ENCODE peak calls at places on chromosomes 3 and 15, in seven cellular contexts. B, Q, F, V, Y, I and K are unnamed samples.

GRCh38 chr15:39426552-39427532 is 154.0 kb upstream of the THBS1 start:
- DNase-seq in B (no peak), I (peak), V (no peak), F (no peak), Y (peak), Q (peak), K (no peak)

GRCh38 chr3:184620101-184620798 is 58.7 kb downstream of the EPHB3 start:
- DNase-seq in V (peak), I (no peak), Q (no peak), F (no peak), B (no peak), Y (no peak), K (no peak)

GRCh38 chr3:124707667-124708066 is 22.6 kb upstream of the UMPS start:
- DNase-seq in V (no peak), B (no peak), Q (no peak), F (no peak), I (peak), Y (peak), K (no peak)

GRCh38 chr15:85769182-85769900 is 25.4 kb downstream of the KLHL25 start:
- DNase-seq in V (no peak), Q (no peak), F (no peak), Y (no peak), B (no peak), I (no peak), K (no peak)

GRCh38 chr3:66565301-66565700 is 64.5 kb upstream of the LRIG1 start:
- DNase-seq in I (no peak), B (no peak), Y (no peak), V (no peak), Q (no peak), F (no peak), K (no peak)

GRCh38 chr3:10448544-10448943 is 56.8 kb downstream of the ATP2B2 start:
- DNase-seq in F (no peak), B (no peak), Y (no peak), Q (no peak), I (no peak), V (no peak), K (no peak)

GRCh38 chr3:84958495-84959469 is at the start of gene CADM2:
- DNase-seq in B (peak), I (peak), F (peak), Q (peak), Y (peak), V (no peak), K (peak)

GRCh38 chr3:23662079-23662617 is 143.6 kb upstream of the UBE2E1 start:
- DNase-seq in Y (no peak), Q (no peak), B (no peak), I (no peak), V (no peak), F (no peak), K (no peak)

GRCh38 chr3:123640311-123641083 is 55.6 kb upstream of the HACD2 start:
- DNase-seq in I (no peak), F (no peak), B (no peak), V (no peak), Y (no peak), Q (no peak), K (peak)

GRCh38 chr15:58425185-58425584 is 6.6 kb upstream of the LIPC start:
- DNase-seq in Y (no peak), V (no peak), F (no peak), I (no peak), B (no peak), Q (no peak), K (no peak)

GRCh38 chr15:98231696-98232440 is 271.4 kb downstream of the ARRDC4 start:
- DNase-seq in F (no peak), I (peak), V (no peak), Q (no peak), B (no peak), Y (no peak), K (peak)

GRCh38 chr3:69097407-69098086 is 12.8 kb downstream of the ARL6IP5 start:
- DNase-seq in Q (no peak), Y (no peak), B (no peak), F (no peak), I (no peak), V (peak), K (no peak)

GRCh38 chr15:65171428-65171827 is 13.7 kb downstream of the CLPX start:
- DNase-seq in Y (no peak), Q (no peak), V (no peak), I (no peak), F (no peak), B (no peak), K (no peak)

GRCh38 chr3:9147215-9147895 is 102.1 kb downstream of the SRGAP3 start:
- DNase-seq in Y (no peak), B (no peak), V (peak), I (no peak), Q (no peak), F (no peak), K (no peak)

GRCh38 chr3:124467980-124468902 is 262.0 kb upstream of the UMPS start:
- DNase-seq in F (peak), Q (no peak), V (peak), I (no peak), Y (peak), B (peak), K (no peak)

GRCh38 chr3:110773413-110773954 is 298.1 kb upstream of the NECTIN3 start:
- DNase-seq in Q (no peak), I (no peak), Y (peak), V (no peak), F (no peak), B (no peak), K (no peak)

GRCh38 chr3:13200951-13201350 is 127.7 kb upstream of the IQSEC1 start:
- DNase-seq in Q (no peak), B (no peak), Y (no peak), F (no peak), V (peak), I (no peak), K (no peak)

GRCh38 chr3:177906573-177907229 is 629.5 kb upstream of the KCNMB2 start:
- DNase-seq in B (no peak), V (no peak), Q (no peak), I (no peak), Y (no peak), F (no peak), K (no peak)

GRCh38 chr3:14497321-14497720 is 42.8 kb downstream of the GRIP2 start:
- DNase-seq in F (no peak), Q (no peak), B (no peak), Y (no peak), I (no peak), V (no peak), K (no peak)

GRCh38 chr3:156304406-156304805 is 184.0 kb downstream of the KCNAB1 start:
- DNase-seq in V (no peak), B (no peak), F (no peak), Y (peak), I (peak), Q (no peak), K (peak)

GRCh38 chr15:77822631-77823230 is 190.0 kb upstream of the LINGO1 start:
- DNase-seq in I (no peak), Q (no peak), B (no peak), Y (no peak), V (no peak), F (no peak), K (no peak)

GRCh38 chr15:84944311-84944710 is 37.3 kb upstream of the PDE8A start:
- DNase-seq in B (no peak), Q (no peak), Y (no peak), I (no peak), F (no peak), V (no peak), K (no peak)

GRCh38 chr3:25156526-25157075 is 271.5 kb upstream of the RARB start:
- DNase-seq in Y (peak), F (no peak), Q (no peak), B (no peak), I (peak), V (peak), K (peak)

GRCh38 chr3:160180581-160181216 is 44.5 kb upstream of the C3orf80 start:
- DNase-seq in I (peak), V (no peak), F (no peak), Y (peak), Q (no peak), B (no peak), K (peak)

GRCh38 chr3:69791111-69791510 is 51.8 kb downstream of the MITF start:
- DNase-seq in Q (no peak), B (no peak), F (no peak), Y (peak), V (peak), I (peak), K (no peak)